ENCODE peak calls at places on chromosomes 16 and 17, in six cellular contexts. F is naive B cell; D is central memory CD8-positive, alpha-beta T cell; N is stimulated activated CD4-positive, alpha-beta T cell treated with anti-CD3 and anti-CD28 coated beads, Interleukin-2, amount 100 ng/mL, for 24 hours; J is T47D; L is NCI-H774. P is an unnamed sample.

GRCh38 chr16:86074651-86075487 is 175.9 kb downstream of the IRF8 start:
- DNase-seq in F (no peak), D (no peak), N (no peak), J (no peak), L (no peak), P (no peak)

GRCh38 chr17:75641343-75641742 is 8.1 kb downstream of the SMIM5 start:
- DNase-seq in F (no peak), D (no peak), N (no peak), J (peak), L (no peak), P (no peak)

GRCh38 chr17:43416998-43417891 is 18.5 kb downstream of the ARL4D start:
- DNase-seq in F (no peak), D (no peak), N (no peak), J (no peak), L (no peak), P (no peak)

GRCh38 chr17:81200695-81201580 is 21.8 kb downstream of the CEP131 start:
- DNase-seq in F (no peak), D (no peak), N (peak), J (peak), L (no peak), P (no peak)

GRCh38 chr16:14365200-14365851 is 264.7 kb downstream of the PARN start:
- DNase-seq in F (no peak), D (no peak), N (no peak), J (no peak), L (no peak), P (no peak)

GRCh38 chr17:45855691-45856315 is 11.1 kb downstream of the SPPL2C start:
- DNase-seq in F (no peak), D (no peak), N (no peak), J (no peak), L (no peak), P (no peak)

GRCh38 chr16:85878875-85879274 is 20.1 kb upstream of the IRF8 start:
- DNase-seq in F (no peak), D (no peak), N (no peak), J (no peak), L (no peak), P (no peak)

GRCh38 chr17:77419547-77420475 is 279.0 kb downstream of the SEC14L1 start:
- DNase-seq in F (no peak), D (no peak), N (no peak), J (no peak), L (no peak), P (no peak)

GRCh38 chr17:62740066-62740465 is 68.0 kb downstream of the MARCHF10 start:
- DNase-seq in F (no peak), D (no peak), N (no peak), J (no peak), L (no peak), P (no peak)

GRCh38 chr16:88298882-88299745 is 83.6 kb upstream of the ZNF469 start:
- DNase-seq in F (no peak), D (no peak), N (no peak), J (no peak), L (no peak), P (no peak)

GRCh38 chr16:57757326-57757786 is 21.8 kb downstream of the KATNB1 start:
- DNase-seq in F (peak), D (peak), N (peak), J (peak), L (peak), P (peak)

GRCh38 chr16:83586036-83586810 is 221.6 kb upstream of the HSBP1 start:
- DNase-seq in F (no peak), D (no peak), N (no peak), J (no peak), L (no peak), P (no peak)

GRCh38 chr16:7421578-7421977 is 88.9 kb downstream of the RBFOX1 start:
- DNase-seq in F (no peak), D (no peak), N (no peak), J (no peak), L (no peak), P (no peak)

GRCh38 chr16:67872631-67873434 is at the start of gene EDC4:
- DNase-seq in F (peak), D (peak), N (peak), J (peak), L (peak), P (peak)

GRCh38 chr17:60322056-60322387 is 69.9 kb downstream of the USP32 start:
- DNase-seq in F (no peak), D (no peak), N (no peak), J (no peak), L (no peak), P (no peak)

GRCh38 chr16:82195917-82196494 is 26.0 kb upstream of the MPHOSPH6 start:
- DNase-seq in F (no peak), D (no peak), N (no peak), J (peak), L (no peak), P (no peak)

GRCh38 chr16:11128211-11129123 is 127.5 kb downstream of the SOCS1 start:
- DNase-seq in F (no peak), D (no peak), N (no peak), J (no peak), L (no peak), P (no peak)

GRCh38 chr16:24430937-24431760 is 108.2 kb upstream of the RBBP6 start:
- DNase-seq in F (no peak), D (no peak), N (no peak), J (no peak), L (no peak), P (no peak)

GRCh38 chr17:57114085-57114673 is 29.1 kb downstream of the AKAP1 start:
- DNase-seq in F (peak), D (peak), N (peak), J (peak), L (no peak), P (peak)

GRCh38 chr17:60542066-60542465 is 16.0 kb upstream of the APPBP2 start:
- DNase-seq in F (no peak), D (no peak), N (no peak), J (no peak), L (no peak), P (no peak)

GRCh38 chr17:77145209-77145608 is 4.4 kb downstream of the SEC14L1 start:
- DNase-seq in F (no peak), D (no peak), N (no peak), J (no peak), L (no peak), P (no peak)

GRCh38 chr17:38672788-38673713 is 1.7 kb downstream of the EPOP start:
- DNase-seq in F (no peak), D (no peak), N (peak), J (no peak), L (no peak), P (no peak)

GRCh38 chr17:50051606-50052005 is 4.3 kb upstream of the ITGA3 start:
- DNase-seq in F (no peak), D (no peak), N (no peak), J (no peak), L (no peak), P (no peak)

GRCh38 chr17:27846042-27846655 is 45.8 kb upstream of the NOS2 start:
- DNase-seq in F (no peak), D (no peak), N (peak), J (no peak), L (no peak), P (no peak)

GRCh38 chr16:68434654-68435210 is 13.6 kb downstream of the SMPD3 start:
- DNase-seq in F (no peak), D (no peak), N (no peak), J (no peak), L (no peak), P (no peak)

GRCh38 chr17:17885029-17885351 is 48.2 kb upstream of the SREBF1 start:
- DNase-seq in F (no peak), D (no peak), N (no peak), J (no peak), L (no peak), P (no peak)

GRCh38 chr17:63740464-63741181 is 976 bp downstream of the STRADA start:
- DNase-seq in F (no peak), D (no peak), N (no peak), J (peak), L (no peak), P (no peak)

GRCh38 chr16:89574681-89575246 is 794 bp upstream of the CPNE7 start:
- DNase-seq in F (peak), D (no peak), N (peak), J (no peak), L (no peak), P (peak)

GRCh38 chr17:3859895-3860294 is 13.8 kb upstream of the NCBP3 start:
- DNase-seq in F (no peak), D (no peak), N (no peak), J (no peak), L (no peak), P (no peak)

P was measured in memory B cell.